ENCODE peak calls at places on chromosomes 11 and 22, in five cellular contexts. D, I, Z, P and K are unnamed samples.

GRCh38 chr11:117523680-117524079 is 196.0 kb downstream of the CEP164 start:
- DNase-seq in I (peak; percentile 50), P (no peak), D (no peak), Z (no peak), K (no peak)

GRCh38 chr11:7537260-7537659 is 23.5 kb downstream of the PPFIBP2 start:
- DNase-seq in I (no peak), D (no peak), Z (no peak), P (no peak), K (no peak)

GRCh38 chr11:7251487-7251835 is 243 bp upstream of the SYT9 start:
- DNase-seq in Z (no peak), I (no peak), P (no peak), D (no peak), K (no peak)

GRCh38 chr11:125553357-125553756 is 15.9 kb upstream of the EI24 start:
- DNase-seq in P (no peak), I (no peak), D (no peak), Z (no peak), K (no peak)

GRCh38 chr22:31857247-31857646 is 87.1 kb upstream of the YWHAH start:
- DNase-seq in Z (no peak), I (no peak), P (no peak), D (peak; percentile 68), K (no peak)

GRCh38 chr11:57370251-57370650 is 10.7 kb downstream of the PRG3 start:
- DNase-seq in P (no peak), D (no peak), Z (no peak), I (no peak), K (no peak)

GRCh38 chr11:128361451-128362020 is 225.8 kb downstream of the ETS1 start:
- DNase-seq in D (peak; percentile 13), P (no peak), I (peak; percentile 13), Z (no peak), K (no peak)

GRCh38 chr22:20571531-20572007 is 64.2 kb downstream of the MED15 start:
- DNase-seq in P (no peak), D (peak; percentile 62), Z (peak; percentile 64), I (peak; percentile 51), K (no peak)

GRCh38 chr11:7367803-7368202 is 116.1 kb downstream of the SYT9 start:
- DNase-seq in P (no peak), I (no peak), D (no peak), Z (no peak), K (no peak)

GRCh38 chr11:130786987-130787688 is 129.1 kb downstream of the SNX19 start:
- DNase-seq in I (peak; percentile 34), D (no peak), Z (no peak), P (no peak), K (no peak)

GRCh38 chr11:35307221-35307621 is 112.1 kb downstream of the SLC1A2 start:
- DNase-seq in P (no peak), Z (no peak), I (no peak), D (no peak), K (no peak)

GRCh38 chr11:16945671-16946469 is 68.3 kb downstream of the PLEKHA7 start:
- DNase-seq in Z (no peak), P (peak; percentile 71), I (peak; percentile 38), D (peak; percentile 79), K (no peak)

GRCh38 chr11:79026803-79027445 is 413.9 kb downstream of the TENM4 start:
- DNase-seq in I (peak; percentile 72), Z (no peak), P (no peak), D (no peak), K (no peak)

GRCh38 chr11:15829312-15829711 is 527.0 kb downstream of the SOX6 start:
- DNase-seq in P (no peak), D (no peak), Z (no peak), I (no peak), K (no peak)

GRCh38 chr22:20509344-20510047 is 2.1 kb downstream of the MED15 start:
- DNase-seq in Z (peak; percentile 32), D (peak; percentile 70), I (peak; percentile 92), P (no peak), K (no peak)

GRCh38 chr11:19805827-19806226 is 93.2 kb downstream of the NAV2 start:
- DNase-seq in I (no peak), Z (no peak), P (no peak), D (no peak), K (no peak)

GRCh38 chr11:62054484-62055121 is 69.2 kb upstream of the INCENP start:
- DNase-seq in I (peak; percentile 59), D (no peak), Z (no peak), P (no peak), K (peak; percentile 84)

GRCh38 chr11:80592546-80592945 is 1151.7 kb upstream of the TENM4 start:
- DNase-seq in D (no peak), P (no peak), Z (no peak), I (no peak), K (no peak)

DNA sequence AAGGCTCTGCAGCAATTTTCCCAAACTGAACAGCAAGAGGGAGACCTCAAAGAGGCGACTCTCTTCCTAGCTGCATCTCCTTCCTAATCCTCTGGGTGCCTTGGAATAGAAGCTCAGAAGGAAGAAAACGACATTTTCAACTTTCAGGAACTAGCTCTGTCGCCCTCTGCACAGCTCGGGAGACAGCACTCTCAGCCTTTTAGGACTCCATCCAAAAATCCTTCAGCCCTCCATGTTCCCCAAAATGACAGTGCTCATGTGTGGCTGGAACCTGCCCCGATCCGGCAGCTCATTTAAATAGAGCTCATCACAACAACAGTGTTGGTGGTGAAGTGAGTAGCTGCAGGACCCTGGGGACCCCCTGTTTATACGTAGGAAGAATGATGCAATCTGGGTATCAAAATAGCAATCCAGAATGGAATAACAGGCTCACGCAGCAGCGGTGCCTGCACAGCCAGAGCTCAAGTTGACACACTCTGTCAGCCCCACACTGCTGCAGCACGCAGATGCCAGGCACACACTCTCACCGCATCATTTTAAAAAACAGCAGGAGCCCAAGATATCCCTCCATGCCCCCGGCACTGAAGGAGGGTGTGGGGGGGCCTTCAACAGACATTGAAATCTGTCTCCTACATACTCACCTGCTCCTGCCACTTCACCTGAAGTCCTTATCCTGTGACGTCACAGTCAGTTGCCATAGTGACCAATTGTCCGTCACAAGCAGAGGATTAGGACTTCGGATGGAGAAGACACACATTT is 24.1 kb downstream of the TRIM66 start:
- DNase-seq in D (no peak), I (peak; percentile 34), P (no peak), Z (no peak), K (no peak)
- TF ChIP-seq CTCF in D (no peak), I (no peak), P (no peak), Z (no peak), K (no peak)

GRCh38 chr11:46557684-46558151 is 36.1 kb downstream of the AMBRA1 start:
- DNase-seq in D (no peak), P (no peak), Z (no peak), I (no peak), K (no peak)

GRCh38 chr11:46562527-46562926 is 31.3 kb downstream of the AMBRA1 start:
- DNase-seq in I (no peak), Z (no peak), D (no peak), P (no peak), K (no peak)

GRCh38 chr11:46555269-46556054 is 38.4 kb downstream of the AMBRA1 start:
- DNase-seq in D (no peak), I (peak; percentile 75), Z (no peak), P (no peak), K (no peak)

GRCh38 chr11:46560300-46561025 is 33.4 kb downstream of the AMBRA1 start:
- DNase-seq in D (no peak), P (no peak), Z (no peak), I (peak; percentile 31), K (no peak)

DNA sequence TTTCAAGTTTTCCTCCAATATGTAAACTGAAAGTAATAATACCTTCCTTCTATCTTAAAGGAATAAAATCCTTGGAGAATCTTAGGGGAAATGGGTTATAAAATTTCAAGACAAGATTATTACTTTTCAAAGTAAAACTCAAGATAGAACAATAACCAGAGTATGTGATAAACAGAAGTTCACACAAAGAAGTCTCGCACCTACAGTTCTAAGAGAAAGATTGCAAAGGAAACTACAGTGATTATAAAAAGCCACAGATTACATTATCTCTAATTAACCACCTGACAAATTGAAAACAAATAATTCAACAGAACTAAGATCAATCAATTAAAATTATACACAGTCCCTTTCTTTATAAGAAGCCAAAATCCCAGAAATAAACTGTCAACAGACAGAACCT is 34.0 kb downstream of the AMBRA1 start:
- DNase-seq in I (no peak), P (no peak), Z (no peak), D (no peak), K (no peak)
- H3K4me3 ChIP-seq in I (no peak overlapping the region), P (no peak overlapping the region), Z (peak overlapping the region; percentile 36), D (no peak overlapping the region), K (no peak overlapping the region)

DNA sequence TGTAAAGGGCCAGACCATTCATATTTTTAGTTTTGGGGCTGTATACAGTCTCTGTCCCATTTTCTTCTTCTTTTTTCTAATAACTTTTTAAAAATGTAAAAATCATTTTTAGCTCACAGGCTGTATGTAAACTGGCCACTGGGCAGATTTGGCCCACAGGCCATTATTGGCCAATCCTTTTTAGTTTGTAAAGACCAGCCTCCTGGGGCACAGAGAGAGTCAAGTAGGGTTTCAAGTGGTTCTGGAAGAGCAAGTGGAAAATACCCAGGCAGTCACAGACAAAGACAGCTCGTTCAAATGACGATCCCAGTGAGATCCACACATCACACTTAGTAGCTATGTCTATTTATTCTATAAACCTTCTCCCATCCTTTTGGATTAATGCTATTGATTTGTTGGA is 150.2 kb upstream of the ARHGAP20 start:
- DNase-seq in I (no peak), D (peak; percentile 20), Z (no peak), P (no peak), K (no peak)
- TF ChIP-seq CTCF in I (no peak), D (no peak), Z (no peak), P (no peak), K (no peak)

DNA sequence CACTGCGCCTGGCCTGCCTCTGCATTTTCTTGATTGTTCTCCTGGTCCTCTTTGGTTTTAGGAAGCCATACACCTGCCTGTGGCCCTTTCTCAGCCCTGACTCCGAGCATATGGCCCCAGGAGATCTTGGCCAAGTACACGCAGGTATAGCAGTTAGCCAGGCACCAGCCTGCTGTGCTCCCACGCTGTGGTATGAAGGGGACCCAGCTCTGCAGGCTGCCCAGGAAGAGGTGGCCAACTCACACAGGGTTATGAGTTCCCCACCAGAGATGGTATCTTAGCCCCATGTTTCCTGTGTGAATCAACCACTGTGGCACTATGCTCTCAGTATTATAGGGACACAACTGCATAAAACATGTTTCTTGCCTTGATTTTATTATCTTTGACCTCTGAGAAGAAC is 31.1 kb downstream of the SGSM3 start:
- DNase-seq in Z (peak; percentile 49), I (no peak), D (no peak), P (no peak), K (no peak)
- H3K4me3 ChIP-seq in Z (peak overlapping the region; percentile 12), I (no peak overlapping the region), D (no peak overlapping the region), P (no peak overlapping the region), K (no peak overlapping the region)